ENCODE peak calls at places on chromosomes 4 and X, in four cellular contexts. U is fibroblast of pulmonary artery, N is fibroblast of lung, L is AG10803. I is an unnamed sample.

GRCh38 chr4:112766422-112766821 is 129.5 kb downstream of the LARP7 start:
- DNase-seq in U (peak; percentile 41), N (peak; percentile 20), L (peak; percentile 48), I (peak; percentile 43)

GRCh38 chr4:184824081-184824775 is 1.5 kb downstream of the ACSL1 start:
- DNase-seq in L (no peak), U (no peak), N (no peak), I (peak; percentile 23)

GRCh38 chr4:61923179-61923578 is 723.1 kb downstream of the ADGRL3 start:
- DNase-seq in N (peak; percentile 9), U (no peak), L (no peak), I (no peak)

GRCh38 chr4:150209140-150209829 is 131.0 kb downstream of the DCLK2 start:
- DNase-seq in N (peak; percentile 62), U (peak; percentile 84), L (peak; percentile 64), I (peak; percentile 76)

GRCh38 chrX:145848451-145848850 is 30.8 kb downstream of the SLITRK2 start:
- DNase-seq in N (no peak), L (no peak), U (no peak), I (no peak)

GRCh38 chrX:22800360-22800759 is 199.4 kb upstream of the DDX53 start:
- DNase-seq in U (peak; percentile 93), N (peak; percentile 93), L (peak; percentile 83), I (peak; percentile 89)

GRCh38 chrX:140040397-140040796 is 75.1 kb upstream of the CXorf66 start:
- DNase-seq in N (peak; percentile 64), L (peak; percentile 4), U (no peak), I (no peak)

GRCh38 chr4:52911684-52912294 is 49.7 kb downstream of the RASL11B start:
- DNase-seq in L (peak; percentile 74), U (peak; percentile 82), N (peak; percentile 51), I (peak; percentile 77)

GRCh38 chrX:48972214-48973164 is 845 bp upstream of the KCND1 start:
- DNase-seq in N (peak; percentile 44), U (peak; percentile 57), L (peak; percentile 43), I (peak; percentile 52)

GRCh38 chr4:176949022-176949421 is 156.3 kb upstream of the VEGFC start:
- DNase-seq in N (no peak), U (peak; percentile 90), L (peak; percentile 66), I (peak; percentile 77)

GRCh38 chr4:102455750-102456149 is 45.4 kb upstream of the NFKB1 start:
- DNase-seq in U (no peak), N (no peak), L (no peak), I (no peak)

GRCh38 chr4:39732728-39733127 is 34.8 kb downstream of the UBE2K start:
- DNase-seq in N (peak; percentile 88), U (peak; percentile 74), L (peak; percentile 79), I (peak; percentile 89)

GRCh38 chrX:129771266-129771995 is 8.3 kb upstream of the SASH3 start:
- DNase-seq in U (no peak), N (no peak), L (no peak), I (no peak)

GRCh38 chrX:46152756-46153155 is 392.5 kb downstream of the ZNF674 start:
- DNase-seq in N (no peak), U (no peak), L (no peak), I (peak; percentile 2)

GRCh38 chr4:4521767-4522166 is 20.1 kb downstream of the STX18 start:
- DNase-seq in N (no peak), L (no peak), U (no peak), I (no peak)

GRCh38 chrX:9842541-9842940 is 56.3 kb downstream of the SHROOM2 start:
- DNase-seq in U (no peak), L (no peak), N (no peak), I (no peak)

GRCh38 chr4:184648220-184649025 is 824 bp downstream of the CASP3 start:
- DNase-seq in N (peak; percentile 61), U (peak; percentile 41), L (peak; percentile 51), I (peak; percentile 30)

GRCh38 chrX:133053854-133054565 is 42.9 kb downstream of the USP26 start:
- DNase-seq in U (no peak), N (peak; percentile 36), L (no peak), I (peak; percentile 1)

DNA sequence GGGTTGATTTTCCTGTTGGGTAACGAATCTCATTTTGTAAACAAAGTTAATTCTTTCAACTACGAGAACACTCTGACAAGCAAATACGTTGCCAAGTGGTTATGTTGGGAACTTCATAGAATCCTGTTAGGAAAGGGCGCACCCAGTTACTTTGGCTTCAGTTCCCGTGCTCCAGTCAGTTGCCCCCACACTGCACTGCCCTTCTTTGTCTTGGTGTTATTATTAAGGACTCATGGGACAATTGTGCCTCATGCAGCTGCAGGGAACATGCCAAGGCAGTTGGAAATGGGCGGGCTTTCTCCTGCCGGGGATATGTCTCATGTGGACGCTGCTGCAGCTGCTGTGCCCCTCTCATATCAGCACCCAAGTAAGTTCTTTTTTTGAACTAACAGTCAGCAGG is 28.9 kb downstream of the OFD1 start:
- DNase-seq in L (no peak), U (no peak), N (no peak), I (no peak)
- H3K4me3 ChIP-seq in L (no peak overlapping the region), U (no peak overlapping the region), N (no peak overlapping the region), I (no peak overlapping the region)

GRCh38 chr4:120815361-120815760 is 107.2 kb downstream of the PRDM5 start:
- DNase-seq in U (no peak), N (no peak), L (no peak), I (no peak)

GRCh38 chr4:120812216-120812615 is 110.3 kb downstream of the PRDM5 start:
- DNase-seq in U (no peak), L (no peak), N (peak; percentile 71), I (no peak)

GRCh38 chr4:120808475-120809141 is 113.9 kb downstream of the PRDM5 start:
- DNase-seq in N (no peak), U (no peak), L (no peak), I (no peak)

GRCh38 chr4:120809518-120809917 is 113.0 kb downstream of the PRDM5 start:
- DNase-seq in N (no peak), U (peak; percentile 7), L (no peak), I (no peak)
- TF ChIP-seq CTCF in N (no peak), U (peak; percentile 47), L (peak; percentile 37), I (peak; percentile 48)

GRCh38 chr4:92506933-92507332 is 203.2 kb downstream of the GRID2 start:
- DNase-seq in U (no peak), N (no peak), L (no peak), I (no peak)
- H3K4me3 ChIP-seq in U (no peak overlapping the region), N (no peak overlapping the region), L (no peak overlapping the region), I (no peak overlapping the region)

GRCh38 chr4:152910521-152910920 is 25.6 kb upstream of the FHDC1 start:
- DNase-seq in U (no peak), N (no peak), L (no peak), I (no peak)
- TF ChIP-seq CTCF in U (no peak), N (no peak), L (no peak), I (no peak)

GRCh38 chr4:2745981-2746806 is 9.9 kb downstream of the TNIP2 start:
- DNase-seq in U (peak; percentile 45), L (peak; percentile 37), N (peak; percentile 65), I (peak; percentile 45)
- H3K4me3 ChIP-seq in U (no peak overlapping the region), L (no peak overlapping the region), N (no peak overlapping the region), I (no peak overlapping the region)

GRCh38 chr4:17597517-17597916 is 16.9 kb upstream of the MED28 start:
- DNase-seq in N (no peak), U (peak; percentile 21), L (peak; percentile 6), I (peak; percentile 14)
- TF ChIP-seq CTCF in N (no peak), U (peak; percentile 35), L (peak; percentile 41), I (peak; percentile 37)

DNA sequence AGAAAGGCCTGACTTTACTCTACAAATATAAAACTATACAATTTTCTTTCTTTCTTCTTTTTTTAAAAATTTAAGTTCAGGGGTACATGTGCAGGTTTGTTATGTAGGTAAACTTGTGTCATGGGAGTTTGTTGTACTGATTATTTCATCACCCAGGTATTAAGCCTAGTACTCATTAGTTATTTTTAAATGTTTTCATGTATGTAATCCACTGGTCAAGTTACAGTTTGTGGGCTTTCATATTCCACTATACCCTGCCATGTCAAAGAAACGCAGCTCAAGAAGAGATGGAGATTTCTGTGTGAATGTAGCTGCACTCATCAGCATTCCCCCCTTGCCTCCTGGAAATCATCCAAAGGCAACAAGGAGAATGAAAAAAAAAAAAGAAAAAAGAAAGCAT is 31.2 kb upstream of the SPRY1 start:
- DNase-seq in L (no peak), U (no peak), N (peak; percentile 17), I (no peak)
- H3K4me3 ChIP-seq in L (no peak overlapping the region), U (no peak overlapping the region), N (no peak overlapping the region), I (no peak overlapping the region)

DNA sequence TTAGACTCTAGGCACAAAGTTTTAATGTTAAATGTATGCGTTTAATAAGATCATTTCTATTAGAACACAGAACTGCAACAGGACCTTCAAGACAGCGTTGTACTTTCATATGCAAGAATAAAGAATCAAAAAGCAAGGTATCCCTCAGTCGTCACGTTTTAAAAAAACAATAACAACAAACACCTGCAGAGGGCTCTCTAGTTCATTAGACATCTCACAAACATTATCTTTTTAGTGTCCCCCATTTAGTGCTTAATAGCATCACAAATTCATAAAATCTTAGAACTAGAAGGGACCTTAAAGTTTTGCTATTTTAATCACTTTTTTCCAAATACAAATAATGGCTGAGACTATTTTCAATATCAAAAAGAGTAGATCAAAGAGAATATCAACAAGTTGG is 236.6 kb downstream of the DCHS2 start:
- DNase-seq in N (no peak), L (no peak), U (no peak), I (no peak)
- TF ChIP-seq CTCF in N (no peak), L (no peak), U (no peak), I (peak; percentile 6)

GRCh38 chrX:118726887-118727685 is at the start of gene IL13RA1:
- DNase-seq in L (peak; percentile 76), U (peak; percentile 81), N (peak; percentile 83), I (peak; percentile 67)
- H3K4me3 ChIP-seq in L (peak within 1 kb of the TSS; percentile 62), U (peak within 1 kb of the TSS; percentile 62), N (peak within 1 kb of the TSS; percentile 69), I (peak within 1 kb of the TSS; percentile 56)